ENCODE peak calls at places on chromosomes 12 and 14, in six cellular contexts. X, J, R, F, O and P are unnamed samples.

GRCh38 chr12:116339062-116339461 is 61.6 kb upstream of the MED13L start:
- DNase-seq in X (no peak), J (no peak), R (no peak), F (no peak), O (no peak), P (no peak)

GRCh38 chr12:105083551-105084105 is 630 bp downstream of the ALDH1L2 start:
- DNase-seq in X (peak; percentile 24), J (no peak), R (peak; percentile 37), F (peak; percentile 58), O (no peak), P (peak; percentile 25)

GRCh38 chr14:77663289-77663688 is 44.5 kb downstream of the ALKBH1 start:
- DNase-seq in X (no peak), J (no peak), R (no peak), F (no peak), O (no peak), P (no peak)

GRCh38 chr12:4039927-4040326 is 166.7 kb upstream of the PARP11 start:
- DNase-seq in X (no peak), J (no peak), R (no peak), F (no peak), O (no peak), P (no peak)

GRCh38 chr14:33165144-33165925 is 226.7 kb downstream of the NPAS3 start:
- DNase-seq in X (no peak), J (no peak), R (peak; percentile 48), F (no peak), O (no peak), P (no peak)

GRCh38 chr12:14167005-14167628 is 185.7 kb upstream of the GRIN2B start:
- DNase-seq in X (peak; percentile 48), J (peak; percentile 7), R (peak; percentile 75), F (peak; percentile 60), O (no peak), P (peak; percentile 69)

GRCh38 chr12:63843613-63844390 is 698 bp upstream of the SRGAP1 start:
- DNase-seq in X (peak; percentile 85), J (peak; percentile 85), R (peak; percentile 95), F (peak; percentile 97), O (peak; percentile 28), P (peak; percentile 92)

GRCh38 chr12:131620520-131620919 is 90.4 kb upstream of the SFSWAP start:
- DNase-seq in X (no peak), J (no peak), R (peak; percentile 73), F (no peak), O (no peak), P (no peak)

GRCh38 chr12:22530-23201 is 43.9 kb upstream of the IQSEC3 start:
- DNase-seq in X (no peak), J (no peak), R (no peak), F (no peak), O (no peak), P (peak; percentile 22)

GRCh38 chr14:23446291-23446851 is 10.9 kb upstream of the MYH7 start:
- DNase-seq in X (no peak), J (no peak), R (no peak), F (no peak), O (no peak), P (no peak)

GRCh38 chr14:20468773-20469241 is 399 bp upstream of the PNP start:
- DNase-seq in X (no peak), J (no peak), R (peak; percentile 38), F (no peak), O (no peak), P (peak; percentile 21)

GRCh38 chr12:59383426-59383822 is 212.4 kb upstream of the SLC16A7 start:
- DNase-seq in X (no peak), J (peak; percentile 61), R (no peak), F (no peak), O (no peak), P (no peak)

GRCh38 chr14:91047174-91047753 is 13.2 kb downstream of the RPS6KA5 start:
- DNase-seq in X (no peak), J (no peak), R (no peak), F (no peak), O (no peak), P (no peak)

GRCh38 chr12:39906237-39906636 is 199.6 kb downstream of the SLC2A13 start:
- DNase-seq in X (no peak), J (no peak), R (no peak), F (no peak), O (no peak), P (no peak)

GRCh38 chr12:122385171-122386041 is 37.1 kb downstream of the CLIP1 start:
- DNase-seq in X (no peak), J (no peak), R (peak; percentile 23), F (no peak), O (no peak), P (no peak)

GRCh38 chr12:91179315-91179714 is 3.3 kb downstream of the DCN start:
- DNase-seq in X (no peak), J (no peak), R (no peak), F (no peak), O (no peak), P (no peak)

GRCh38 chr12:75784591-75784990 is 247.0 kb downstream of the PHLDA1 start:
- DNase-seq in X (peak; percentile 4), J (no peak), R (no peak), F (peak; percentile 52), O (no peak), P (no peak)

GRCh38 chr12:90628213-90628612 is 326.8 kb downstream of the CCER1 start:
- DNase-seq in X (no peak), J (no peak), R (no peak), F (no peak), O (no peak), P (no peak)

GRCh38 chr12:50174971-50175715 is 8.0 kb upstream of the CERS5 start:
- DNase-seq in X (no peak), J (peak; percentile 54), R (peak; percentile 87), F (peak; percentile 81), O (no peak), P (peak; percentile 49)

GRCh38 chr12:50175716-50176026 is 8.5 kb upstream of the CERS5 start:
- DNase-seq in X (no peak), J (no peak), R (no peak), F (no peak), O (no peak), P (no peak)
- TF ChIP-seq CTCF in X (peak; percentile 38), J (no peak), R (no peak), F (no peak), O (no peak), P (no peak)

DNA sequence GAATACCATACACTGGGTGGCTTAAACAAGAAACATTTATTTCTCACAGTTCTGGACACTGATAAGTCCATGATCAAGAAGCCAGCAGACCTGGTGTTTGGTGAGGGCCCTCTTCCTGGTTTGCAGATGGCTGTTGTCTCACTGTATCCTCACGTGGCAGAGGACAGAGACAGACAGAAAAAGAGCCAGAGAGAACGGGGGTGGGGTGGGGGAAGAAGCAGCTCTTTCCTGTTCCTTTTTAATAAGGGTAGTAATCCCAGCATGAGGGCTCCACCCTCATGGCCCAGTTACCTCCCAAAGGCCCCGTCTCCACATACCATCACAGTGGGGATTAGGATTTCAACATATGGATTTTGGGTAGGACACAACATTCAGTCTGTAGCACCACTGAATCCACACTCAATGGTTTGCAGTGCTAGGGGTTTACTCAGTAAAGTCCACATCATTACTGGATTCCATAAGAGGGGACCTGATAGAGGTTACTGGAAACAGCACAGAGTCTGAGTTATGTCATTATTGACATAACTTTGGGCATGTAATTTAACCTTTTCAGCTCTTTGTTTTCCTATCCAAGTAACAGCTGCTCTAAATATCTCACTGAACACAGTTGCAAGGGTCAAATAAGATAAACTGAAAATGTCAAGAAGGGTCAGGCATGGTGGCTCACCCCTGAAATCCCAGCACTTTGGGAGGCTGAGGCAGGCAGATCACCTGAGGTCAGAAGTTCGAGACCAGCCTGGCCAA is 53.2 kb downstream of the RPAP3 start:
- DNase-seq in X (no peak), J (no peak), R (peak; percentile 15), F (peak; percentile 12), O (no peak), P (no peak)
- TF ChIP-seq CTCF in X (no peak), J (no peak), R (no peak), F (no peak), O (no peak), P (no peak)

DNA sequence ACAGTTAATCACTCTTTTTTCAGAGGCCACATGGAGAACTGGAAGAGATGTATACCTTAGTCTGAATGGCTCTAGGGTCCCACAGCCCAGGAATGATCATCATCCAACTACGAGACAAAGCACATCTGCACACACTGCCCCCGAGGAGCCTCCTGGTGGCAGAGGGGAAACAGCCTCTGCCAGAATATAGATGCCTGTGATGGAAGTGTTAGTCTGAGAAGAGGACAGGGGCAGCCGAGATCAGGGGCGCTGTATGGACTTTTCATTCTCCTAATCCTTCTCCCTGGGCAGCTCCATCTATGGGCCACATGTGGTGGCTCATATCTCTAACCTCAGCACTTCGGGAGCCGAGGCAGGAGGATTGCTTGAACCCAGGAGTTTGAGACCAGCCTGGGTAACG is 82.8 kb upstream of the CAPRIN2 start:
- DNase-seq in X (no peak), J (no peak), R (no peak), F (peak; percentile 30), O (no peak), P (no peak)
- TF ChIP-seq CTCF in X (no peak), J (no peak), R (peak; percentile 37), F (no peak), O (no peak), P (no peak)

DNA sequence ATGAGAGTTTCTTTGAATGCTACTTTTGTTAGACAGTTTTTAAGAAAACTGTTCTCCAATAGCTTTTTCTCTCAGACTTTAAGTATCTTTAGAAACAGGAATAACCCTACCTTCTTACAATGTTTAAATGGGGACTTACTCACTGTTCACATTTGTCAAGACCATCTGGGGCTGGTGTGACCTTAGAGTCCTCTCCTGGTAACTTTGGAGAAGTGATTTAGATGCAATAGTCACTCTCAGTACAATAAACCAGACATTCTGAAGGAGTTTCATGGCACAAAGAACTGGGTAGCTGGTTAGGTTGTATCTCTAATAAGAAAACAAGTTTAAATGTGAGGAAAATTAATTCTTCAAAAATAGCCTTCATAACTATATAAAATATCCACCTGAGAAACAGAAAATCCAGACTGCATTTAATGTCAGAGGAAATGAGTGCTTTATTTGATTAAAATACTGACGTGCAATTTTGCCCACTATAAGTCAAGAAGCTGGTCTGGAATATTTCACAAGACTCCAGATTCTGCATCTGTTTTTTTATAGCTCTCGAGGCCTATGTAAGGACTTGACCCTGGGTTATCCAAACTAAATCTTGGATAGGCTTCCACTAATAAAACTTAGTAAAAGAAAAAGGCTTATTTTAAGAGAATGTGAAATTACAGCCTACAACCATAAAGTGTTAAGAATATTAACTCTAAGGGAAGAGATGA is 108.7 kb downstream of the PTGER2 start:
- DNase-seq in X (no peak), J (no peak), R (no peak), F (no peak), O (no peak), P (no peak)
- TF ChIP-seq CTCF in X (no peak), J (peak; percentile 18), R (peak; percentile 7), F (no peak), O (no peak), P (no peak)

GRCh38 chr14:61322011-61322798 is 826 bp downstream of the PRKCH start:
- DNase-seq in X (peak; percentile 48), J (no peak), R (peak; percentile 43), F (no peak), O (no peak), P (peak; percentile 46)

GRCh38 chr14:61322799-61323290 is 1.5 kb downstream of the PRKCH start:
- DNase-seq in X (peak; percentile 66), J (no peak), R (peak; percentile 15), F (peak; percentile 16), O (no peak), P (peak; percentile 38)

GRCh38 chr14:61320806-61321384 is 484 bp upstream of the PRKCH start:
- DNase-seq in X (no peak), J (no peak), R (peak; percentile 18), F (no peak), O (no peak), P (no peak)

GRCh38 chr14:61319706-61320105 is 1.7 kb upstream of the PRKCH start:
- DNase-seq in X (no peak), J (no peak), R (no peak), F (no peak), O (no peak), P (no peak)

GRCh38 chr14:61321385-61322010 is at the start of gene PRKCH:
- DNase-seq in X (peak; percentile 90), J (no peak), R (peak; percentile 82), F (peak; percentile 65), O (no peak), P (peak; percentile 89)
- TF ChIP-seq CTCF in X (no peak), J (no peak), R (peak; percentile 20), F (peak; percentile 36), O (peak; percentile 20), P (peak; percentile 28)